ENCODE peak calls at places on chromosomes 13 and 19, in six cellular contexts. V is hypothalamus, J is GM04504, P is neural crest cell, M is activated T-cell treated with anti-CD3 and anti-CD28 coated beads for 1 hour, R is left ventricle myocardium inferior. Q is an unnamed sample.

GRCh38 chr13:26785845-26786630 is 25.5 kb upstream of the GPR12 start:
- DNase-seq in V (no peak), J (no peak), P (no peak), M (peak), R (no peak), Q (peak)

GRCh38 chr19:39052243-39052746 is 19.9 kb upstream of the FBXO27 start:
- DNase-seq in V (peak), J (peak), P (peak), M (peak), R (peak), Q (peak)

GRCh38 chr13:112651750-112652511 is 37.9 kb upstream of the ATP11A start:
- DNase-seq in V (no peak), J (no peak), P (no peak), M (no peak), R (no peak), Q (no peak)

GRCh38 chr13:93169980-93170379 is 56.6 kb upstream of the GPC6 start:
- DNase-seq in V (no peak), J (peak), P (no peak), M (no peak), R (no peak), Q (peak)

GRCh38 chr13:91347212-91347995 is at the start of gene MIR17HG:
- DNase-seq in V (peak), J (peak), P (peak), M (peak), R (peak), Q (peak)

GRCh38 chr13:107608736-107609135 is 606.6 kb downstream of the LIG4 start:
- DNase-seq in V (no peak), J (no peak), P (no peak), M (no peak), R (no peak), Q (no peak)

GRCh38 chr19:29640231-29640630 is 25.0 kb upstream of the PLEKHF1 start:
- DNase-seq in V (no peak), J (no peak), P (no peak), M (no peak), R (no peak), Q (no peak)

GRCh38 chr19:15584541-15585115 is 30.4 kb upstream of the CYP4F8 start:
- DNase-seq in V (peak), J (peak), P (peak), M (peak), R (peak), Q (peak)

GRCh38 chr19:51698296-51698695 is 5.2 kb downstream of the SPACA6 start:
- DNase-seq in V (no peak), J (no peak), P (no peak), M (no peak), R (no peak), Q (peak)

GRCh38 chr19:15072930-15073647 is 8.9 kb upstream of the OR1I1 start:
- DNase-seq in V (no peak), J (no peak), P (no peak), M (no peak), R (no peak), Q (peak)

GRCh38 chr13:23876265-23876664 is 12.9 kb downstream of the MIPEP start:
- DNase-seq in V (no peak), J (no peak), P (no peak), M (no peak), R (no peak), Q (no peak)

GRCh38 chr19:461664-462551 is 1.1 kb upstream of the SHC2 start:
- DNase-seq in V (no peak), J (no peak), P (peak), M (no peak), R (peak), Q (no peak)

GRCh38 chr19:39428309-39429112 is 7.2 kb downstream of the RPS16 start:
- DNase-seq in V (no peak), J (peak), P (no peak), M (no peak), R (peak), Q (peak)

GRCh38 chr19:56107626-56108351 is 13.3 kb downstream of the ZNF787 start:
- DNase-seq in V (no peak), J (no peak), P (no peak), M (no peak), R (no peak), Q (no peak)

Q was measured in RPMI7951.